ENCODE peak calls at places on chromosomes 3 and 15, in four cellular contexts. One of them, this sample, is unnamed.

GRCh38 chr15:89812126-89812846 is 2.4 kb downstream of the ANPEP start:
- DNase-seq in stimulated activated CD4-positive, alpha-beta T cell treated with anti-CD3 and anti-CD28 coated beads, Interleukin-2, amount 100 ng/mL, for 48 hours: no peak
- DNase-seq in D341Med: no peak
- DNase-seq in EL: peak
- DNase-seq in this sample: no peak

GRCh38 chr15:43285609-43286037 is 18.9 kb upstream of the TGM5 start:
- DNase-seq in stimulated activated CD4-positive, alpha-beta T cell treated with anti-CD3 and anti-CD28 coated beads, Interleukin-2, amount 100 ng/mL, for 48 hours: peak
- DNase-seq in EL: peak
- DNase-seq in D341Med: peak
- DNase-seq in this sample: peak

GRCh38 chr3:50978991-50979667 is 304.4 kb downstream of the DOCK3 start:
- DNase-seq in EL: no peak
- DNase-seq in stimulated activated CD4-positive, alpha-beta T cell treated with anti-CD3 and anti-CD28 coated beads, Interleukin-2, amount 100 ng/mL, for 48 hours: no peak
- DNase-seq in D341Med: no peak
- DNase-seq in this sample: no peak

GRCh38 chr15:100703032-100703578 is 100.7 kb downstream of the ASB7 start:
- DNase-seq in EL: no peak
- DNase-seq in stimulated activated CD4-positive, alpha-beta T cell treated with anti-CD3 and anti-CD28 coated beads, Interleukin-2, amount 100 ng/mL, for 48 hours: peak
- DNase-seq in D341Med: no peak
- DNase-seq in this sample: no peak

GRCh38 chr3:196969660-196970546 is 1.3 kb upstream of the PIGZ start:
- DNase-seq in EL: peak
- DNase-seq in D341Med: peak
- DNase-seq in stimulated activated CD4-positive, alpha-beta T cell treated with anti-CD3 and anti-CD28 coated beads, Interleukin-2, amount 100 ng/mL, for 48 hours: peak
- DNase-seq in this sample: peak

GRCh38 chr3:171458056-171458856 is 1.9 kb downstream of the TNIK start:
- DNase-seq in stimulated activated CD4-positive, alpha-beta T cell treated with anti-CD3 and anti-CD28 coated beads, Interleukin-2, amount 100 ng/mL, for 48 hours: no peak
- DNase-seq in D341Med: no peak
- DNase-seq in EL: no peak
- DNase-seq in this sample: peak

GRCh38 chr15:81096398-81096797 is 37.7 kb upstream of the CFAP161 start:
- DNase-seq in stimulated activated CD4-positive, alpha-beta T cell treated with anti-CD3 and anti-CD28 coated beads, Interleukin-2, amount 100 ng/mL, for 48 hours: no peak
- DNase-seq in EL: no peak
- DNase-seq in D341Med: no peak
- DNase-seq in this sample: no peak

GRCh38 chr3:170804095-170804494 is 65.9 kb downstream of the RPL22L1 start:
- DNase-seq in stimulated activated CD4-positive, alpha-beta T cell treated with anti-CD3 and anti-CD28 coated beads, Interleukin-2, amount 100 ng/mL, for 48 hours: no peak
- DNase-seq in EL: no peak
- DNase-seq in D341Med: no peak
- DNase-seq in this sample: no peak

GRCh38 chr3:178736300-178736699 is 200.1 kb downstream of the KCNMB2 start:
- DNase-seq in EL: no peak
- DNase-seq in stimulated activated CD4-positive, alpha-beta T cell treated with anti-CD3 and anti-CD28 coated beads, Interleukin-2, amount 100 ng/mL, for 48 hours: no peak
- DNase-seq in D341Med: no peak
- DNase-seq in this sample: no peak